ENCODE peak calls at places on chromosomes 5 and 9, in ten cellular contexts. P is Panc1, W is stomach, V is IMR-90, N is small intestine, H is HCT116, A is right atrium auricular region, J is fibroblast of lung, M is PC-3, U is tibial nerve. L is an unnamed sample. For H3K36me3, the result is how much of the 10 kb centered on the place peaks cover.

GRCh38 chr9:9275656-9276055 is 1337.1 kb downstream of the PTPRD start:
- DNase-seq in N (no peak), V (no peak), H (no peak), W (no peak), P (no peak), M (no peak), J (no peak), A (no peak), U (no peak), L (no peak)

GRCh38 chr9:98330831-98331230 is 75.4 kb upstream of the TBC1D2 start:
- DNase-seq in V (peak), W (no peak), N (no peak), M (no peak), A (no peak), J (peak), H (no peak), P (no peak), U (no peak), L (peak)

GRCh38 chr5:73135429-73136276 is 15.3 kb downstream of the TMEM171 start:
- DNase-seq in J (peak), W (no peak), V (peak), P (no peak), N (no peak), A (no peak), H (peak), M (peak), U (peak), L (peak)

GRCh38 chr9:131266301-131267229 is 9.7 kb downstream of the FAM78A start:
- DNase-seq in V (no peak), U (no peak), H (no peak), J (no peak), N (no peak), P (no peak), W (no peak), A (no peak), M (peak), L (no peak)

GRCh38 chr5:151451626-151452520 is 4.5 kb downstream of the SLC36A1 start:
- DNase-seq in P (no peak), V (peak), U (no peak), H (no peak), W (no peak), M (peak), A (no peak), N (peak), J (peak), L (peak)

GRCh38 chr9:37037137-37037743 is 3.2 kb upstream of the PAX5 start:
- DNase-seq in P (no peak), U (no peak), A (no peak), N (no peak), M (no peak), H (no peak), W (no peak), J (no peak), V (no peak), L (no peak)

GRCh38 chr9:119963258-119963797 is 594.1 kb upstream of the BRINP1 start:
- DNase-seq in J (peak), V (peak), A (no peak), P (no peak), U (no peak), H (peak), N (no peak), M (no peak), W (no peak), L (peak)

GRCh38 chr9:130288393-130288792 is 22.8 kb downstream of the HMCN2 start:
- DNase-seq in U (no peak), P (no peak), J (no peak), V (no peak), A (no peak), M (no peak), W (no peak), N (no peak), H (no peak), L (no peak)

GRCh38 chr9:87336914-87337333 is 160.7 kb upstream of the DAPK1 start:
- DNase-seq in A (no peak), W (peak), U (no peak), J (peak), P (peak), H (peak), V (peak), M (peak), N (peak), L (peak)

GRCh38 chr9:69822091-69822750 is 1.6 kb downstream of the CFAP95 start:
- DNase-seq in M (no peak), A (no peak), U (no peak), P (no peak), N (no peak), W (no peak), H (no peak), J (peak), V (peak), L (no peak)

GRCh38 chr5:166166071-166166470 is 2125.4 kb upstream of the WWC1 start:
- DNase-seq in A (no peak), P (no peak), J (no peak), V (no peak), H (no peak), W (no peak), M (no peak), U (no peak), N (no peak), L (no peak)

GRCh38 chr5:154367101-154367500 is 78.7 kb upstream of the SAP30L start:
- DNase-seq in W (no peak), U (no peak), H (no peak), J (peak), V (peak), M (peak), A (no peak), N (no peak), P (no peak), L (peak)

DNA sequence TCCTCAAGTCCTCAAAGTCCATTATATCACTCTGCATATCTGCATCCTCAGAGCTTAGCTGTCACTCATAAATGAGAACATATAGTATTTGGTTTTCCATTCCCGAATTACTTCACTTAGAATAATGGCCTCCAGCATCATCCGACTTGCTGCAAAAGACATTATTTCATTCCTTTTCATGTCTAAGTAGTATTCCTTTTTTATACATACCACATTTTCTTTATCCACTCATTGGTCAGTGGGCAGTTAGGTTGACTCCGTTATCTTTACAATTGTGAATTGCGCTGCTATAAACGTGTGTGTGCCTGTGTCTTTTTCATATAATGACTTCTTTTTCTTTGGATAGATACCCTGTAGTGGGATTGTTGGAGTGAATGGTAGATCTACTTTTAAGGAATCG is 117.2 kb downstream of the OR2K2 start:
- DNase-seq in J (no peak), N (no peak), V (no peak), P (no peak), M (no peak), W (no peak), H (no peak), U (no peak), A (no peak), L (no peak)
- H3K27ac ChIP-seq in J (no peak), N (no peak), V (no peak), P (no peak), M (no peak), W (no peak), H (no peak), U (no peak), A (no peak), L (no peak)

GRCh38 chr9:137807721-137808703 is 69.6 kb upstream of the CACNA1B start:
- DNase-seq in W (no peak), M (no peak), H (no peak), P (no peak), J (no peak), U (no peak), A (no peak), V (no peak), N (no peak), L (no peak)

GRCh38 chr9:137812356-137813023 is 65.1 kb upstream of the CACNA1B start:
- DNase-seq in M (no peak), P (no peak), U (no peak), V (no peak), A (no peak), J (no peak), W (no peak), N (no peak), H (no peak), L (no peak)

GRCh38 chr9:137811283-137811870 is 66.2 kb upstream of the CACNA1B start:
- DNase-seq in N (no peak), A (no peak), H (no peak), M (no peak), J (no peak), W (no peak), U (no peak), V (no peak), P (no peak), L (no peak)

GRCh38 chr9:137813167-137813566 is 64.4 kb upstream of the CACNA1B start:
- DNase-seq in M (no peak), U (no peak), V (no peak), A (no peak), P (no peak), W (no peak), N (no peak), J (no peak), H (no peak), L (no peak)

DNA sequence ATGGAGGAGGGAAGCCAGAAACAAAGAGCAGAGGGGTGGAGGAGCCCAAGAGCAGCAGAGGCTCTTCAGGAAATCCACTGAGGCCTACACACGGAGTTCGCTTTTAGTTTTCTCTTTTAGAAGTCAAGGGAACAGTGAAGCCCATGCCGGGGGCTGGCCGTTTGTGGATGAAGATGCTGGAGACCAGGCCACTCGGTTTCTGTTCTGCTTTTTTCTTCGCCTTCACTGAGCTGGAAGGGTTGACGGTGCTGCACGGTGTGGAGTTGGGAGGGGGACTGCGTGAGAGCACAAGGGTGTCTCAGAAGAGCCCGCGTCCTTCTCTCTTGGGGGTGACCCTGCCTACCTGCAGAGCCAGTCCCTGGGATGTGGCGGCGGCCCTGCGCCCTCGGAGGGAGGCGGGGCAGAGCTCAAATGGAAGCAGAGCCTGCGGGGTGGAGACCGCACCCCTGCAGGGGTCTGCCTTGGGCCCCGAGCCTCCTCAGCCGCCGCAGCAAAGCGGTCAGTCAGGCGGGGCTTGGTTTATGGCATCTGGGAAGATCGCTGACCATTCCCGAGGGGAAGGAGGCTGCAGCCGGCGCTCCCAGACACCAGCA is 68.4 kb upstream of the CACNA1B start:
- DNase-seq in W (no peak), U (no peak), J (no peak), V (no peak), M (no peak), A (no peak), P (no peak), H (no peak), N (no peak), L (no peak)
- H3K36me3 ChIP-seq in W (under half), U (under half), J (under half), V (under half), M (under half), A (under half), P (under half), H (under half), N (under half), L (under half)

GRCh38 chr5:135040331-135041144 is 6.5 kb upstream of the PITX1 start:
- DNase-seq in A (no peak), M (no peak), U (no peak), W (no peak), J (no peak), H (no peak), P (no peak), V (no peak), N (no peak), L (no peak)
- H3K4me3 ChIP-seq in A (no peak), M (no peak), U (no peak), W (peak), J (no peak), H (no peak), P (no peak), V (no peak), N (no peak), L (no peak)

DNA sequence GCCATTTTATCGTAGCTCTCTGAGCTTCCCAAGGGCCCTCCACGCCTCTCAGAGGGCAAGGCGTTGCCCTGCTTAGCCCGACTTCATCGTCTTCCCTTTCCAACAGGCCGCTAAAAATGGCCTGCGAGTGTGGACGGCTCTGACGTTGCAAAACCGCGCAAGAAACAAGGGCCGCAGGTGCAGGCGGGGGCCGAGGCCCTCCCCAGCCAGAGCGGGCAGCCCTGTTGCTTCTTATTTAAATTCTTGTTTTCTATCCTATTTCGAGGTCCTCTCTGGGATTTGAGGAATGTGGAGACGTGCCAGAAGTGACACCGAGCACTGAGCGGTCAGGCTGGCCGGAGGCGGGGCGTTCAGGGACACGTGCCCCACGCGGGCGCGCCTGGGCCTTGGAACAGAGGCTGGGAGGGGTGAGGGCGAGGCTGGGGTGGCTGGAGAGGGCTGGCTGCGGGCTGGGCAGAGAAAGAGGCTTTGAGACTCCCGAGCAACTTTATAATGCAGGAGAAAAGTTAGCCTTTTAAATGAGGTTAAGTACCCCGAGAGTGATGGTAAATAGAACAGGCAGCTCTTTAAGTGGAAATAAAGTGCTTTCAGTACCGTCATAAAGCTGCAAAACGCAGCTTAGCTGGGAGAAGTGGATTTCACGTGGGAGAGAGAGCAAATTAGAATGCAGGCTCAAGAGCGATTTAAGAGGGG is 243.6 kb downstream of the AUH start:
- DNase-seq in N (peak), U (peak), J (peak), P (no peak), H (no peak), W (peak), A (peak), V (peak), M (no peak), L (peak)
- H3K27ac ChIP-seq in N (no peak), U (peak), J (peak), P (no peak), H (no peak), W (no peak), A (peak), V (peak), M (no peak), L (no peak)